ENCODE peak calls at places on chromosomes 13 and 19, in eight cellular contexts. A is endodermal cell, S is astrocyte, Y is Peyer's patch, X is A549, F is Panc1, I is thoracic aorta, D is IMR-90. H is an unnamed sample.

GRCh38 chr19:42366676-42367075 is 23.4 kb downstream of the CNFN start:
- DNase-seq in I (no peak), A (no peak), D (no peak), Y (no peak), F (no peak), X (no peak), S (no peak), H (no peak)

GRCh38 chr13:92390217-92390616 is 836.4 kb upstream of the GPC6 start:
- DNase-seq in F (no peak), I (no peak), D (no peak), S (peak; percentile 4), A (no peak), X (no peak), Y (no peak), H (no peak)

GRCh38 chr19:46784262-46785053 is 3.9 kb downstream of the SLC1A5 start:
- DNase-seq in I (no peak), Y (peak; percentile 86), F (no peak), X (peak; percentile 97), S (peak; percentile 73), D (peak; percentile 95), A (peak; percentile 92), H (peak; percentile 93)

GRCh38 chr19:53055117-53055516 is 10.6 kb downstream of the ERVV-2 start:
- DNase-seq in X (no peak), Y (no peak), I (no peak), S (no peak), A (no peak), F (no peak), D (peak; percentile 21), H (no peak)

GRCh38 chr19:37941820-37942515 is 35.0 kb downstream of the SIPA1L3 start:
- DNase-seq in A (no peak), D (no peak), S (no peak), I (no peak), F (no peak), Y (peak; percentile 55), X (peak; percentile 98), H (no peak)

GRCh38 chr19:1671716-1672037 is 19.3 kb upstream of the TCF3 start:
- DNase-seq in F (no peak), I (no peak), S (no peak), X (no peak), Y (no peak), A (no peak), D (no peak), H (no peak)

GRCh38 chr19:45769821-45770191 is 754 bp upstream of the SIX5 start:
- DNase-seq in Y (peak; percentile 77), D (peak; percentile 38), X (peak; percentile 70), S (no peak), I (no peak), F (no peak), A (no peak), H (peak; percentile 75)

GRCh38 chr19:47157455-47158321 is 27.1 kb downstream of the SAE1 start:
- DNase-seq in X (no peak), S (peak; percentile 89), A (peak; percentile 91), I (peak; percentile 2), D (peak; percentile 72), F (no peak), Y (peak; percentile 82), H (no peak)

GRCh38 chr13:50075619-50076097 is 60.4 kb downstream of the KCNRG start:
- DNase-seq in A (no peak), D (no peak), X (no peak), F (no peak), Y (no peak), S (no peak), I (no peak), H (no peak)

GRCh38 chr19:9854282-9854846 is 19.2 kb downstream of the PIN1 start:
- DNase-seq in S (no peak), X (no peak), D (no peak), A (no peak), F (no peak), Y (no peak), I (no peak), H (no peak)

GRCh38 chr19:1616396-1616795 is 11.1 kb upstream of the UQCR11 start:
- DNase-seq in D (no peak), I (no peak), F (no peak), X (no peak), Y (no peak), A (no peak), S (peak; percentile 18), H (peak; percentile 24)

GRCh38 chr19:45016388-45017314 is 15.4 kb downstream of the RELB start:
- DNase-seq in D (peak; percentile 63), X (peak; percentile 78), F (no peak), A (peak; percentile 92), Y (peak; percentile 84), I (no peak), S (peak; percentile 55), H (no peak)

GRCh38 chr13:32538234-32538620 is 368 bp downstream of the N4BP2L2 start:
- DNase-seq in X (no peak), F (no peak), D (peak; percentile 62), S (peak; percentile 42), Y (no peak), A (no peak), I (no peak), H (no peak)

GRCh38 chr19:47151627-47152026 is 21.0 kb downstream of the SAE1 start:
- DNase-seq in X (no peak), I (no peak), F (no peak), A (no peak), D (no peak), S (no peak), Y (no peak), H (no peak)

GRCh38 chr19:5293607-5294089 is 47.0 kb downstream of the PTPRS start:
- DNase-seq in Y (no peak), S (peak; percentile 19), X (no peak), A (peak; percentile 89), D (peak; percentile 40), F (no peak), I (no peak), H (no peak)

GRCh38 chr19:5290336-5291262 is 50.0 kb downstream of the PTPRS start:
- DNase-seq in A (no peak), Y (no peak), S (no peak), F (no peak), X (no peak), I (no peak), D (no peak), H (no peak)

GRCh38 chr19:5292843-5293606 is 47.6 kb downstream of the PTPRS start:
- DNase-seq in A (peak; percentile 93), D (peak; percentile 65), I (peak; percentile 17), S (peak; percentile 52), Y (peak; percentile 54), F (no peak), X (peak; percentile 58), H (peak; percentile 44)

GRCh38 chr19:5291588-5292193 is 48.9 kb downstream of the PTPRS start:
- DNase-seq in I (no peak), X (no peak), D (no peak), A (no peak), Y (no peak), F (no peak), S (no peak), H (no peak)

DNA sequence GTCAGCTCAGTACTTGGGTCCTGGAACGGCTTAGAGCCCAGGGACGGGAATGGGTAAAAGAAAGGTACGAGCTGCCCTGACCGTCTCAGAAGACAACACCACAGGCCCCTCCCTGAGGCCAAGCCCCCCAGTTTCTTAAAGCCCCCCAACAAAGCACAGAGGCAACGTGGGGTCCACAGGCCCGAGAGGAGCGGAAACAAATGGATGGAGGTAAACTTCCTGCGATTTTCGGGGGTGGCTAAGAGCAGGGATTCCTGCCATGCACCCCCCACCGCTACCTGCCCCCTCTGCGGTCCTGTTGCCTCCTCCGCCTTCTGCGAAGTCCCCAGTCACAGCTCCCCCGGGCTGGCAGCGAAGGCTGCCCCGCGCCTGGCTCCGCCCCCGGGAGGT is 48.2 kb downstream of the PTPRS start:
- DNase-seq in I (no peak), X (no peak), Y (no peak), D (peak; percentile 23), S (no peak), A (no peak), F (no peak), H (no peak)
- H3K4me3 ChIP-seq in I (peak overlapping the region; percentile 77), X (peak overlapping the region; percentile 97), Y (peak overlapping the region; percentile 57), D (peak overlapping the region; percentile 87), S (peak overlapping the region; percentile 67), A (peak overlapping the region; percentile 74), F (peak overlapping the region; percentile 62), H (peak overlapping the region; percentile 60)

DNA sequence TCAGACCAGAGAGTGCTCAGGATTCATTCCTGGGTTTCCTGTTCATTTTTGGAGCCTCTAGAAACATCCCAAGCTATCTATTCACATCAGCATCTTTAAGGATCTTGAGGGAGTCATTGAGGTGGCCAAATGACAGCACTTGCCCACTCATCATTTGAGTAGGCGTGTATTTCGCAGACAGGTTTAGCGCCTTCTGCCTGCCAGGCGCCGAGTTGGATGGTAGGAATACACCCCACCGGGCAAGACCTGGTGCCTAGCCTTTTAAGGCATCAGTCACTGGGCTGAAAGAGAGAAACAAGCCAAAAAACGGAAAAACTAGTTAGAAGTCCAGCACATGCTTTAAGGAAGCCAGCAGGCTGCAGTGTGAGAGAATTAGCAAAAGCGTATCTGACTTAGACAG is 33.8 kb downstream of the PEX11G start:
- DNase-seq in D (no peak), Y (no peak), A (no peak), X (no peak), F (no peak), S (no peak), I (no peak), H (no peak)
- H3K9me3 ChIP-seq in D (peaks cover 10% of the 10 kb centered on the region), Y (no peaks in the 10 kb centered on the region), A (peaks cover 33% of the 10 kb centered on the region), X (peaks cover 6% of the 10 kb centered on the region), F (peaks cover 9% of the 10 kb centered on the region), S (peaks cover 12% of the 10 kb centered on the region), I (peaks cover 4% of the 10 kb centered on the region), H (no peaks in the 10 kb centered on the region)

GRCh38 chr13:78587395-78587794 is 16.0 kb downstream of the POU4F1 start:
- DNase-seq in S (no peak), I (no peak), F (no peak), X (no peak), Y (no peak), A (no peak), D (no peak), H (no peak)

GRCh38 chr13:78589206-78589605 is 14.1 kb downstream of the POU4F1 start:
- DNase-seq in Y (no peak), F (no peak), I (no peak), A (peak; percentile 95), S (no peak), D (peak; percentile 9), X (no peak), H (peak; percentile 78)

GRCh38 chr13:78586706-78587105 is 16.6 kb downstream of the POU4F1 start:
- DNase-seq in D (no peak), S (no peak), A (peak; percentile 92), Y (no peak), X (no peak), I (no peak), F (no peak), H (no peak)
- TF ChIP-seq CTCF in D (no peak), S (no peak), A (peak; percentile 94), Y (no peak), X (no peak), I (no peak), F (peak; percentile 20), H (no peak)

DNA sequence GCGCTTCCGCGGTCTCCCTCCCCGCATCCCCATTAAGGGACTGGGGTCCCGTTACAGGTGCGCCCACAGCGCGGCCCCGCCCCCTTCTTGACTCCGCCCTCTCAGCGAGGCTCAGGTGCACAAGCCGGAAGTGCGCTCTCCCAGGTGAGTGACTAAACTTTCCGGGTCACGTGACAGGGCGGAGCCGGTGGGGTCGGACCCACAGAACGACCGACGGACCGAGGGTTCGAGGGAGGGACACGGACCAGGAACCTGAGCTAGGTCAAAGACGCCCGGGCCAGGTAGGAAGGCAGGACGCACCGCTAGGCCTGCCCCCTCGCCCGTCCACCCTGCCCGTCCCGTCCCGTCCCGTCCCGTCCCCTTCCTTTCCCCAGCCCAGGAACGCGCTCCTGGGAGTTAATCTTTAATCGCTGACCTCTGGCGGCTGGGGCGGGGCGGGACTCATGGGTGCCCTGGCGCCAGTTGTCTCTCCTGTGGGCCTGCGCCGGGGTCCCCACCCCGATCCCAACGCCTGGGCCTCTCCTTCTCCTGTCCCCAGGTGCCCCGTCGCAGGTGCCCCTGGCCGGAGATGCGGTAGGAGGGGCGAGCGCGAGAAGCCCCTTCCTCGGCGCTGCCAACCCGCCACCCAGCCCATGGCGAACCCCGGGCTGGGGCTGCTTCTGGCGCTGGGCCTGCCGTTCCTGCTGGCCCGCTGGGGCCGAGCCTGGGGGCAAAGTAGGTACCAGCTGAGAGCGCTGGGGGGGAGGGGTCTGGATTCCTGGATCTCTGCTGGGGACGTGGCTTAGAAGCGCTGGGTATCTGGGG is at the start of gene CRB3:
- DNase-seq in X (peak; percentile 21), D (no peak), F (no peak), A (peak; percentile 99), I (no peak), Y (peak; percentile 95), S (no peak), H (peak; percentile 89)
- H3K4me3 ChIP-seq in X (peak within 1 kb of the TSS; percentile 52), D (no peak within 1 kb of the TSS), F (peak within 1 kb of the TSS; percentile 17), A (peak within 1 kb of the TSS; percentile 83), I (no peak within 1 kb of the TSS), Y (peak within 1 kb of the TSS; percentile 76), S (no peak within 1 kb of the TSS), H (peak within 1 kb of the TSS; percentile 48)